ENCODE peak calls at places on chromosomes 6 and 20, in ten cellular contexts. One of them, this sample, is unnamed. For H3K4me1, the result is how much of the 10 kb centered on the place peaks cover.

GRCh38 chr6:34549056-34549803 is 6.9 kb downstream of the SPDEF start:
- DNase-seq in cardiac muscle cell: no peak
- DNase-seq in left lung: no peak
- DNase-seq in tibial artery: no peak
- DNase-seq in OCI-LY7: no peak
- DNase-seq in SK-N-SH: no peak
- DNase-seq in fibroblast of lung: no peak
- DNase-seq in body of pancreas: no peak
- DNase-seq in vagina: no peak
- DNase-seq in mucosa of descending colon: no peak
- DNase-seq in this sample: no peak

GRCh38 chr20:49874601-49875116 is 40.7 kb downstream of the SPATA2 start:
- DNase-seq in fibroblast of lung: no peak
- DNase-seq in tibial artery: no peak
- DNase-seq in mucosa of descending colon: no peak
- DNase-seq in cardiac muscle cell: no peak
- DNase-seq in OCI-LY7: no peak
- DNase-seq in left lung: no peak
- DNase-seq in body of pancreas: no peak
- DNase-seq in vagina: no peak
- DNase-seq in SK-N-SH: no peak
- DNase-seq in this sample: no peak

GRCh38 chr20:47730744-47731143 is 54.5 kb downstream of the SULF2 start:
- DNase-seq in vagina: no peak
- DNase-seq in body of pancreas: no peak
- DNase-seq in fibroblast of lung: no peak
- DNase-seq in cardiac muscle cell: no peak
- DNase-seq in OCI-LY7: no peak
- DNase-seq in mucosa of descending colon: no peak
- DNase-seq in tibial artery: no peak
- DNase-seq in left lung: no peak
- DNase-seq in SK-N-SH: no peak
- DNase-seq in this sample: no peak

GRCh38 chr20:61417221-61417941 is 165.3 kb downstream of the CDH4 start:
- DNase-seq in OCI-LY7: no peak
- DNase-seq in SK-N-SH: no peak
- DNase-seq in mucosa of descending colon: no peak
- DNase-seq in body of pancreas: no peak
- DNase-seq in vagina: no peak
- DNase-seq in left lung: no peak
- DNase-seq in tibial artery: no peak
- DNase-seq in cardiac muscle cell: no peak
- DNase-seq in fibroblast of lung: no peak
- DNase-seq in this sample: no peak

GRCh38 chr6:62805431-62805830 is 405.8 kb upstream of the FKBP1C start:
- DNase-seq in left lung: no peak
- DNase-seq in body of pancreas: no peak
- DNase-seq in mucosa of descending colon: no peak
- DNase-seq in fibroblast of lung: no peak
- DNase-seq in cardiac muscle cell: no peak
- DNase-seq in OCI-LY7: no peak
- DNase-seq in vagina: no peak
- DNase-seq in tibial artery: no peak
- DNase-seq in SK-N-SH: no peak
- DNase-seq in this sample: no peak

GRCh38 chr20:47487175-47487917 is 14.3 kb upstream of the NCOA3 start:
- DNase-seq in vagina: no peak
- DNase-seq in mucosa of descending colon: no peak
- DNase-seq in cardiac muscle cell: peak
- DNase-seq in SK-N-SH: no peak
- DNase-seq in body of pancreas: no peak
- DNase-seq in left lung: no peak
- DNase-seq in OCI-LY7: peak
- DNase-seq in tibial artery: peak
- DNase-seq in fibroblast of lung: peak
- DNase-seq in this sample: no peak

GRCh38 chr6:24909281-24910216 is 26.2 kb downstream of the RIPOR2 start:
- DNase-seq in body of pancreas: no peak
- DNase-seq in left lung: no peak
- DNase-seq in cardiac muscle cell: no peak
- DNase-seq in mucosa of descending colon: no peak
- DNase-seq in OCI-LY7: peak
- DNase-seq in tibial artery: no peak
- DNase-seq in fibroblast of lung: no peak
- DNase-seq in SK-N-SH: no peak
- DNase-seq in vagina: no peak
- DNase-seq in this sample: no peak

GRCh38 chr20:58077282-58077681 is 151.2 kb downstream of the ANKRD60 start:
- DNase-seq in tibial artery: no peak
- DNase-seq in body of pancreas: no peak
- DNase-seq in cardiac muscle cell: no peak
- DNase-seq in vagina: peak
- DNase-seq in left lung: no peak
- DNase-seq in OCI-LY7: no peak
- DNase-seq in SK-N-SH: no peak
- DNase-seq in fibroblast of lung: no peak
- DNase-seq in mucosa of descending colon: no peak
- DNase-seq in this sample: no peak

GRCh38 chr20:19838495-19838894 is 80.4 kb downstream of the RIN2 start:
- DNase-seq in SK-N-SH: no peak
- DNase-seq in tibial artery: no peak
- DNase-seq in left lung: no peak
- DNase-seq in OCI-LY7: no peak
- DNase-seq in mucosa of descending colon: no peak
- DNase-seq in cardiac muscle cell: no peak
- DNase-seq in fibroblast of lung: no peak
- DNase-seq in body of pancreas: no peak
- DNase-seq in vagina: no peak
- DNase-seq in this sample: no peak

GRCh38 chr6:22133352-22133751 is 163.5 kb downstream of the PRL start:
- DNase-seq in body of pancreas: peak
- DNase-seq in tibial artery: no peak
- DNase-seq in vagina: no peak
- DNase-seq in SK-N-SH: no peak
- DNase-seq in mucosa of descending colon: no peak
- DNase-seq in left lung: no peak
- DNase-seq in OCI-LY7: no peak
- DNase-seq in fibroblast of lung: peak
- DNase-seq in cardiac muscle cell: no peak
- DNase-seq in this sample: no peak

GRCh38 chr20:59403261-59403961 is 103.0 kb downstream of the EDN3 start:
- DNase-seq in SK-N-SH: peak
- DNase-seq in mucosa of descending colon: peak
- DNase-seq in vagina: no peak
- DNase-seq in left lung: peak
- DNase-seq in body of pancreas: peak
- DNase-seq in OCI-LY7: peak
- DNase-seq in cardiac muscle cell: peak
- DNase-seq in tibial artery: no peak
- DNase-seq in fibroblast of lung: no peak
- DNase-seq in this sample: peak

GRCh38 chr6:46329568-46329967 is 158.8 kb upstream of the ENPP5 start:
- DNase-seq in body of pancreas: no peak
- DNase-seq in fibroblast of lung: peak
- DNase-seq in left lung: no peak
- DNase-seq in OCI-LY7: no peak
- DNase-seq in cardiac muscle cell: peak
- DNase-seq in vagina: no peak
- DNase-seq in mucosa of descending colon: no peak
- DNase-seq in tibial artery: no peak
- DNase-seq in SK-N-SH: no peak
- DNase-seq in this sample: no peak

GRCh38 chr6:11485261-11485660 is 52.3 kb upstream of the TMEM170B start:
- DNase-seq in left lung: no peak
- DNase-seq in tibial artery: no peak
- DNase-seq in fibroblast of lung: no peak
- DNase-seq in vagina: no peak
- DNase-seq in OCI-LY7: no peak
- DNase-seq in SK-N-SH: peak
- DNase-seq in mucosa of descending colon: no peak
- DNase-seq in body of pancreas: no peak
- DNase-seq in cardiac muscle cell: no peak
- DNase-seq in this sample: no peak

GRCh38 chr6:71473908-71474307 is 185.3 kb downstream of the OGFRL1 start:
- DNase-seq in left lung: peak
- DNase-seq in cardiac muscle cell: peak
- DNase-seq in fibroblast of lung: peak
- DNase-seq in SK-N-SH: no peak
- DNase-seq in tibial artery: peak
- DNase-seq in vagina: no peak
- DNase-seq in body of pancreas: peak
- DNase-seq in mucosa of descending colon: peak
- DNase-seq in OCI-LY7: no peak
- DNase-seq in this sample: no peak

GRCh38 chr6:81731814-81732213 is 20.7 kb downstream of the TENT5A start:
- DNase-seq in cardiac muscle cell: no peak
- DNase-seq in fibroblast of lung: peak
- DNase-seq in OCI-LY7: no peak
- DNase-seq in vagina: no peak
- DNase-seq in tibial artery: no peak
- DNase-seq in left lung: no peak
- DNase-seq in SK-N-SH: no peak
- DNase-seq in mucosa of descending colon: no peak
- DNase-seq in body of pancreas: no peak
- DNase-seq in this sample: no peak

GRCh38 chr6:7899889-7900213 is 10.7 kb downstream of the TXNDC5 start:
- DNase-seq in tibial artery: no peak
- DNase-seq in fibroblast of lung: no peak
- DNase-seq in vagina: no peak
- DNase-seq in body of pancreas: no peak
- DNase-seq in SK-N-SH: no peak
- DNase-seq in left lung: no peak
- DNase-seq in mucosa of descending colon: no peak
- DNase-seq in cardiac muscle cell: no peak
- DNase-seq in OCI-LY7: no peak
- DNase-seq in this sample: no peak

GRCh38 chr6:7901056-7901455 is 9.5 kb downstream of the TXNDC5 start:
- DNase-seq in cardiac muscle cell: no peak
- DNase-seq in vagina: no peak
- DNase-seq in tibial artery: no peak
- DNase-seq in SK-N-SH: no peak
- DNase-seq in mucosa of descending colon: peak
- DNase-seq in left lung: no peak
- DNase-seq in OCI-LY7: no peak
- DNase-seq in fibroblast of lung: no peak
- DNase-seq in body of pancreas: no peak
- DNase-seq in this sample: no peak

GRCh38 chr6:7900621-7901020 is 10.0 kb downstream of the TXNDC5 start:
- DNase-seq in mucosa of descending colon: no peak
- DNase-seq in body of pancreas: no peak
- DNase-seq in SK-N-SH: no peak
- DNase-seq in tibial artery: no peak
- DNase-seq in vagina: no peak
- DNase-seq in left lung: no peak
- DNase-seq in cardiac muscle cell: no peak
- DNase-seq in OCI-LY7: peak
- DNase-seq in fibroblast of lung: no peak
- DNase-seq in this sample: no peak

GRCh38 chr6:7897461-7898192 is 13.0 kb downstream of the TXNDC5 start:
- DNase-seq in cardiac muscle cell: no peak
- DNase-seq in vagina: no peak
- DNase-seq in mucosa of descending colon: no peak
- DNase-seq in SK-N-SH: no peak
- DNase-seq in fibroblast of lung: no peak
- DNase-seq in left lung: no peak
- DNase-seq in tibial artery: no peak
- DNase-seq in body of pancreas: no peak
- DNase-seq in OCI-LY7: peak
- DNase-seq in this sample: no peak

GRCh38 chr6:7899046-7899888 is 11.3 kb downstream of the TXNDC5 start:
- DNase-seq in OCI-LY7: peak
- DNase-seq in cardiac muscle cell: no peak
- DNase-seq in tibial artery: no peak
- DNase-seq in fibroblast of lung: no peak
- DNase-seq in mucosa of descending colon: no peak
- DNase-seq in body of pancreas: no peak
- DNase-seq in SK-N-SH: no peak
- DNase-seq in left lung: no peak
- DNase-seq in vagina: no peak
- DNase-seq in this sample: no peak
- TF ChIP-seq CTCF in OCI-LY7: peak
- TF ChIP-seq CTCF in cardiac muscle cell: no peak
- TF ChIP-seq CTCF in tibial artery: no peak
- TF ChIP-seq CTCF in fibroblast of lung: no peak
- TF ChIP-seq CTCF in mucosa of descending colon: no peak
- TF ChIP-seq CTCF in body of pancreas: peak
- TF ChIP-seq CTCF in SK-N-SH: no peak
- TF ChIP-seq CTCF in left lung: no peak
- TF ChIP-seq CTCF in vagina: no peak
- TF ChIP-seq CTCF in this sample: peak

DNA sequence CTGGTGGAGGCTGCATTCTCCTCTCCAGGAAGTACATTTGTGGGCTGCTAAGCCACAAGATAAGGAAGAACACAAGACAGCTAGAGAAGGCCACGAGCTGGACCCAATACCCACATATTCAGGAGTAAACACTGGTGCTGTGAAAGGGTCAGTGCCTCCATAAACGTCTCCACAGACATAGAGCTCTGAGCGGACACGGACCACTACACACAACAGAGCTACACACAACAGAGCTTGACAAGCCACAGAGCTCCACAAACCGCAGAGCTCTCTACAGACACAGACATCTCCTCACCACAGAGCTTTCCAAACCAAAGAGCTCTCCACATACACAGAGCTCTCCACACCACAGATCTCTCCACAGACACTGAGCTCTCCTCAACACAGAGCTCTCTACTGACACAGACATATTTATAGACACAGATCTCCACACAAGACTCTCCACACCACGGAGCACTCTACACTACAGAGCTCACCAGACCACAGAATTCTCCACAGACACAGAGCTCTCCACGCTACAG is 51.9 kb downstream of the ERMARD start:
- DNase-seq in body of pancreas: no peak
- DNase-seq in SK-N-SH: no peak
- DNase-seq in left lung: no peak
- DNase-seq in cardiac muscle cell: peak
- DNase-seq in vagina: peak
- DNase-seq in OCI-LY7: peak
- DNase-seq in mucosa of descending colon: no peak
- DNase-seq in fibroblast of lung: no peak
- DNase-seq in tibial artery: no peak
- DNase-seq in this sample: no peak
- H3K4me1 ChIP-seq in body of pancreas: under half
- H3K4me1 ChIP-seq in SK-N-SH: under half
- H3K4me1 ChIP-seq in left lung: under half
- H3K4me1 ChIP-seq in cardiac muscle cell: under half
- H3K4me1 ChIP-seq in vagina: under half
- H3K4me1 ChIP-seq in OCI-LY7: under half
- H3K4me1 ChIP-seq in mucosa of descending colon: under half
- H3K4me1 ChIP-seq in fibroblast of lung: under half
- H3K4me1 ChIP-seq in tibial artery: under half
- H3K4me1 ChIP-seq in this sample: under half

GRCh38 chr20:44521484-44522481 is at the start of gene SERINC3:
- DNase-seq in cardiac muscle cell: peak
- DNase-seq in tibial artery: peak
- DNase-seq in SK-N-SH: peak
- DNase-seq in vagina: peak
- DNase-seq in body of pancreas: peak
- DNase-seq in OCI-LY7: peak
- DNase-seq in left lung: peak
- DNase-seq in fibroblast of lung: peak
- DNase-seq in mucosa of descending colon: peak
- DNase-seq in this sample: peak
- TF ChIP-seq CTCF in cardiac muscle cell: no peak
- TF ChIP-seq CTCF in tibial artery: no peak
- TF ChIP-seq CTCF in SK-N-SH: peak
- TF ChIP-seq CTCF in vagina: no peak
- TF ChIP-seq CTCF in body of pancreas: no peak
- TF ChIP-seq CTCF in OCI-LY7: peak
- TF ChIP-seq CTCF in left lung: no peak
- TF ChIP-seq CTCF in fibroblast of lung: no peak
- TF ChIP-seq CTCF in mucosa of descending colon: no peak
- TF ChIP-seq CTCF in this sample: peak

GRCh38 chr20:63657937-63658748 is at the start of gene RTEL1:
- DNase-seq in fibroblast of lung: peak
- DNase-seq in SK-N-SH: peak
- DNase-seq in cardiac muscle cell: peak
- DNase-seq in body of pancreas: peak
- DNase-seq in vagina: no peak
- DNase-seq in tibial artery: peak
- DNase-seq in left lung: peak
- DNase-seq in OCI-LY7: peak
- DNase-seq in mucosa of descending colon: peak
- DNase-seq in this sample: peak
- H3K4me1 ChIP-seq in fibroblast of lung: under half
- H3K4me1 ChIP-seq in SK-N-SH: under half
- H3K4me1 ChIP-seq in cardiac muscle cell: under half
- H3K4me1 ChIP-seq in body of pancreas: under half
- H3K4me1 ChIP-seq in vagina: under half
- H3K4me1 ChIP-seq in tibial artery: under half
- H3K4me1 ChIP-seq in left lung: under half
- H3K4me1 ChIP-seq in OCI-LY7: under half
- H3K4me1 ChIP-seq in mucosa of descending colon: under half
- H3K4me1 ChIP-seq in this sample: under half

This sample was measured in BE2C.